ENCODE peak calls at places on chromosomes 2 and 18, in ten cellular contexts. G, N, Y, F, V, T, P, E, X and H are unnamed samples.
A peak's percentile ranks its signal among the peaks of the same experiment; 100 is the strongest.

GRCh38 chr18:36176177-36176584 is 11.1 kb upstream of the MOCOS start:
- DNase-seq in G (no peak), X (no peak), E (no peak), N (no peak), T (no peak), Y (no peak), V (no peak), F (no peak), P (no peak), H (no peak)

GRCh38 chr18:24868760-24869237 is 408.4 kb downstream of the HRH4 start:
- DNase-seq in P (no peak), V (no peak), T (no peak), E (no peak), G (no peak), N (no peak), F (no peak), X (no peak), Y (no peak), H (no peak)

GRCh38 chr2:56369316-56369715 is 185.5 kb downstream of the CCDC85A start:
- DNase-seq in X (no peak), Y (no peak), N (peak; percentile 19), P (no peak), V (no peak), G (no peak), E (no peak), T (no peak), F (no peak), H (no peak)

GRCh38 chr2:20667531-20668401 is 822 bp downstream of the GDF7 start:
- DNase-seq in X (no peak), F (no peak), V (no peak), G (no peak), T (no peak), P (no peak), N (no peak), Y (no peak), E (no peak), H (no peak)

GRCh38 chr2:159009940-159010339 is 41.5 kb downstream of the TANC1 start:
- DNase-seq in V (no peak), F (no peak), G (no peak), P (no peak), Y (no peak), T (no peak), E (no peak), X (no peak), N (no peak), H (no peak)

GRCh38 chr2:199955007-199955338 is 318 bp downstream of the TYW5 start:
- DNase-seq in E (no peak), G (no peak), V (no peak), N (no peak), P (no peak), X (no peak), T (no peak), Y (no peak), F (no peak), H (no peak)

GRCh38 chr2:153360239-153360638 is 118.3 kb downstream of the RPRM start:
- DNase-seq in V (no peak), T (no peak), G (no peak), N (no peak), F (no peak), E (no peak), Y (no peak), P (no peak), X (no peak), H (no peak)

GRCh38 chr2:151851761-151852160 is 23.5 kb upstream of the ARL5A start:
- DNase-seq in X (peak; percentile 11), P (no peak), G (no peak), Y (no peak), T (no peak), F (no peak), E (no peak), N (no peak), V (no peak), H (no peak)

GRCh38 chr2:174561283-174562275 is 36.0 kb downstream of the WIPF1 start:
- DNase-seq in Y (peak; percentile 80), P (no peak), T (peak; percentile 91), G (no peak), F (peak; percentile 87), E (no peak), X (peak; percentile 88), N (peak; percentile 27), V (peak; percentile 73), H (no peak)

GRCh38 chr2:171167352-171167997 is 6.8 kb upstream of the TLK1 start:
- DNase-seq in F (no peak), P (no peak), T (no peak), N (no peak), E (no peak), V (no peak), Y (no peak), X (no peak), G (no peak), H (no peak)

GRCh38 chr2:86368181-86368824 is 30.9 kb upstream of the REEP1 start:
- DNase-seq in X (peak; percentile 65), Y (peak; percentile 66), T (no peak), G (peak; percentile 62), V (no peak), F (peak; percentile 47), N (peak; percentile 19), P (peak; percentile 67), E (peak; percentile 33), H (no peak)

GRCh38 chr2:12381543-12382323 is 335.0 kb upstream of the TRIB2 start:
- DNase-seq in N (no peak), G (no peak), Y (no peak), P (no peak), E (no peak), V (no peak), T (no peak), F (no peak), X (no peak), H (no peak)

GRCh38 chr2:205659922-205660321 is 22.4 kb upstream of the NRP2 start:
- DNase-seq in P (no peak), V (no peak), G (no peak), T (no peak), Y (no peak), X (no peak), F (no peak), E (no peak), N (no peak), H (no peak)

GRCh38 chr2:74864728-74865722 is 31.1 kb downstream of the HK2 start:
- DNase-seq in N (no peak), X (no peak), F (peak; percentile 50), P (peak; percentile 36), Y (no peak), E (no peak), G (no peak), V (no peak), T (no peak), H (no peak)

GRCh38 chr2:191341436-191341835 is 96.2 kb downstream of the MYO1B start:
- DNase-seq in V (no peak), Y (no peak), E (no peak), X (no peak), T (no peak), P (no peak), F (no peak), N (no peak), G (no peak), H (no peak)

DNA sequence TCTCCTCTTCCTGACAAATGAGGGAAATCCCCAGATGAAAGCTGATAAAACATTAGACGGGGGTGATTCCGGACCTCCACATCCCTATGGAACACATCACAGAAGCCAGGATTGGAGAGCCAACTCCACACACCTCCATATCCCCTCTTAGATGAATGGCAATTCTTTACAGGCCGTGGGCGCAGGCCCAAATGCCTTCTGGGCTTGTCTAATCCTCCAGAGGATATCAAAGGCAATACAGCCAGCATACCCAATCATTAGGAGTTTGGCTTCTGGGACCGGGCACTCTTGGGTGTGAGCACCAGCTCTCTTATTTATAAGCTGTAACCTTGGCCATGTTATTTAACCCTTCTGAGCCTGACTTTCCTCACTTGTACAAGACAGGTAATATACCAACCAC is 15.0 kb upstream of the CYP1B1 start:
- DNase-seq in G (no peak), F (no peak), N (no peak), P (no peak), V (no peak), X (no peak), E (no peak), T (no peak), Y (no peak), H (no peak)
- H3K4me3 ChIP-seq in G (no peak overlapping the region), F (no peak overlapping the region), N (no peak overlapping the region), P (no peak overlapping the region), V (no peak overlapping the region), X (no peak overlapping the region), E (no peak overlapping the region), T (no peak overlapping the region), Y (no peak overlapping the region), H (no peak overlapping the region)

GRCh38 chr18:58135806-58136331 is 91.8 kb downstream of the NEDD4L start:
- DNase-seq in E (peak; percentile 33), T (no peak), P (peak; percentile 71), N (no peak), Y (no peak), G (peak; percentile 59), V (peak; percentile 68), F (peak; percentile 77), X (peak; percentile 69), H (no peak)
- H3K4me3 ChIP-seq in E (no peak overlapping the region), T (no peak overlapping the region), P (no peak overlapping the region), N (no peak overlapping the region), Y (no peak overlapping the region), G (no peak overlapping the region), V (no peak overlapping the region), F (no peak overlapping the region), X (no peak overlapping the region), H (no peak overlapping the region)

GRCh38 chr2:66578067-66578852 is 143.3 kb downstream of the MEIS1 start:
- DNase-seq in X (peak; percentile 67), V (no peak), E (no peak), F (no peak), N (no peak), T (peak; percentile 72), G (no peak), P (no peak), Y (no peak), H (no peak)
- H3K4me3 ChIP-seq in X (peak overlapping the region; percentile 78), V (no peak overlapping the region), E (no peak overlapping the region), F (peak overlapping the region; percentile 63), N (no peak overlapping the region), T (peak overlapping the region; percentile 63), G (no peak overlapping the region), P (no peak overlapping the region), Y (no peak overlapping the region), H (peak overlapping the region; percentile 58)

GRCh38 chr18:80147418-80148315 is 38.6 kb downstream of the ADNP2 start:
- DNase-seq in V (peak; percentile 86), G (peak; percentile 77), P (peak; percentile 65), F (peak; percentile 97), Y (peak; percentile 80), N (peak; percentile 42), X (peak; percentile 92), T (peak; percentile 92), E (peak; percentile 60), H (peak; percentile 88)

GRCh38 chr18:80147037-80147417 is 38.0 kb downstream of the ADNP2 start:
- DNase-seq in T (no peak), G (no peak), F (no peak), X (peak; percentile 38), E (no peak), P (peak; percentile 9), Y (no peak), V (no peak), N (no peak), H (no peak)

GRCh38 chr18:80149667-80150066 is 40.6 kb downstream of the ADNP2 start:
- DNase-seq in P (no peak), F (no peak), T (no peak), Y (no peak), V (no peak), X (no peak), G (no peak), E (no peak), N (no peak), H (no peak)

GRCh38 chr18:80145191-80145799 is 36.2 kb downstream of the ADNP2 start:
- DNase-seq in N (no peak), V (no peak), G (no peak), E (no peak), X (no peak), T (no peak), P (no peak), F (no peak), Y (no peak), H (no peak)

GRCh38 chr18:80148316-80149199 is 39.5 kb downstream of the ADNP2 start:
- DNase-seq in T (no peak), E (no peak), Y (no peak), P (peak; percentile 48), G (no peak), X (peak; percentile 29), N (no peak), V (no peak), F (no peak), H (no peak)
- H3K4me3 ChIP-seq in T (peak overlapping the region; percentile 61), E (no peak overlapping the region), Y (peak overlapping the region; percentile 77), P (peak overlapping the region; percentile 42), G (peak overlapping the region; percentile 61), X (peak overlapping the region; percentile 70), N (peak overlapping the region; percentile 66), V (peak overlapping the region; percentile 58), F (peak overlapping the region; percentile 71), H (peak overlapping the region; percentile 65)